ENCODE peak calls at places on chromosomes 1 and 21, in six cellular contexts. J is HepG2, T is Calu3, H is astrocyte, N is endothelial cell of umbilical vein, C is thyroid gland. S is an unnamed sample.

GRCh38 chr1:210332719-210333398 is 4.2 kb downstream of the HHAT start:
- DNase-seq in H (peak; percentile 68), C (no peak), N (no peak), J (no peak), T (no peak), S (no peak)

GRCh38 chr1:80066060-80066459 is 1059.5 kb upstream of the ADGRL4 start:
- DNase-seq in H (peak; percentile 41), N (no peak), C (no peak), T (no peak), J (no peak), S (no peak)

GRCh38 chr1:178273707-178274410 is 180.0 kb downstream of the RASAL2 start:
- DNase-seq in J (no peak), C (no peak), N (no peak), H (peak; percentile 76), T (no peak), S (no peak)

GRCh38 chr1:2081326-2081885 is 31.2 kb downstream of the PRKCZ start:
- DNase-seq in J (no peak), T (no peak), H (no peak), C (no peak), N (no peak), S (no peak)

GRCh38 chr1:63046539-63046938 is 262.6 kb downstream of the ATG4C start:
- DNase-seq in T (no peak), N (no peak), J (no peak), C (no peak), H (no peak), S (no peak)

GRCh38 chr1:33164120-33164519 is 17.7 kb downstream of the TRIM62 start:
- DNase-seq in H (no peak), J (no peak), N (no peak), C (no peak), T (no peak), S (peak; percentile 62)

GRCh38 chr1:35851175-35851869 is 31.7 kb upstream of the AGO1 start:
- DNase-seq in N (no peak), C (no peak), J (no peak), T (no peak), H (peak; percentile 85), S (no peak)

GRCh38 chr1:64062941-64063581 is 140.4 kb upstream of the UBE2U start:
- DNase-seq in C (no peak), N (no peak), H (peak; percentile 24), J (no peak), T (no peak), S (no peak)

GRCh38 chr1:51253691-51254090 is 17.6 kb downstream of the RNF11 start:
- DNase-seq in J (no peak), T (no peak), C (no peak), H (no peak), N (no peak), S (no peak)

GRCh38 chr1:11150326-11150725 is 38.8 kb upstream of the ANGPTL7 start:
- DNase-seq in C (no peak), H (no peak), N (no peak), T (no peak), J (no peak), S (no peak)

GRCh38 chr1:43197343-43198127 is 25.4 kb downstream of the CFAP57 start:
- DNase-seq in C (no peak), H (no peak), N (no peak), J (peak; percentile 24), T (no peak), S (no peak)

DNA sequence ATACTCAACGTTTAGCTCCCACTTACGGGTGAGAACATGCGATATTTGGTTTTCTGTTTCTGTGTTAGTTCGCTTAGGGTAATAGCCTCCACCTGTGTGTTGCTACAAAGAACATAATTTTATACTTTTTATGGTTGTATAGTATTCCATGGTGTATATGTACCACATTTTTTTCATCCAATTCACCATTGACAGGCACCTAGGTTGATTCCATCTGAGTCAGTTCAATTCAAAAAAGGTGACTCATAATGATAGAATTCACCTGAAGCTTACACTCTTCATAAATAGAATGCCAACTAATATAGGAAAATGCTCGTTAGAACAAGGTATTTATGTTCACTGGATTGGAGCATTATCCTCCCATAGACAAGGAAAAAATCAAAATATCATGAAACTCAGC is 38.5 kb downstream of the RGS4 start:
- DNase-seq in N (no peak), J (no peak), H (no peak), C (no peak), T (no peak), S (no peak)
- TF ChIP-seq CTCF in N (no peak), J (no peak), H (no peak), C (no peak), T (no peak), S (no peak)

GRCh38 chr21:42654913-42655796 is 1.7 kb downstream of the PDE9A start:
- DNase-seq in C (no peak), J (no peak), H (no peak), N (no peak), T (no peak), S (no peak)

GRCh38 chr21:42653492-42654061 is at the start of gene PDE9A:
- DNase-seq in J (no peak), T (peak; percentile 35), C (peak; percentile 63), H (no peak), N (no peak), S (peak; percentile 73)

GRCh38 chr21:42652527-42653491 is 612 bp upstream of the PDE9A start:
- DNase-seq in C (peak; percentile 94), H (no peak), T (peak; percentile 74), J (peak; percentile 58), N (peak; percentile 52), S (peak; percentile 79)

GRCh38 chr21:42655797-42656770 is 2.7 kb downstream of the PDE9A start:
- DNase-seq in T (peak; percentile 12), N (no peak), H (no peak), J (no peak), C (peak; percentile 59), S (peak; percentile 41)

DNA sequence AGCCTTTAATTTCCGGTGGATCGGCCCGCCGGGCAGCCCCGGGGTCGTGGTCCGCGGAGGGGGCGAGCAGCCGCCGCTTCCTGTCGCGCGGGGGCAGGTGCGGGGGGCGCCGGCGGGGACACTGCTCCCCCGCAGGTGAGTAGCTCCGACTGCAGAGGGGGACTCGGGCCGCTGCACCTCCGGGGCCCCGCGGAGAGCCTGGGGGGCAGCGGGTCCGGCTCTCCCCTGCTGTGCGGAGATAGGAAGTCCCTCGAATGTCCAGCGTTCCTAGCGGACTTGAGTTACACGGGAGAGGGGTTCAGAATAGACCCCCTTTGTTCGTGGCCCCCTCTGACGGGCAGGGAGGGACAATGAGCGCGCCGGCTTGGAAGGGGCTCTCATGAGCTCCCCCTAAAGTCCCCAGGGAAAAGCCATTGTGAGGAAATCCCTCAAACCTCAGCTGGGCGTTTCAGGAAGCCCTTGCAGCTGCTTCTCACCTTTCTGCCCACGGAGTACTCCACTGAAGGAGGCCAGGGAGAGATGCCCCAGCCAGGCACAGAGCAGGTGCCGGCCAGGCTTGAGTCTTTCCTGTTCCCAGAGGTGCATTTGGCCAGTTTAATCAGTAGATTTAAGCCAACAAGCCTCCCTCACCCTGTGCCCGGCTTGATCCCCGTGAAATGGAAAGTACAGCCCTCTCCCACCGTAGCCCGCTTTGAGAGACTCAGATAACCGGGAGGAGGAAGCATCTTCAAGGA is 925 bp downstream of the PDE9A start:
- DNase-seq in C (peak; percentile 48), H (no peak), N (no peak), T (peak; percentile 21), J (peak; percentile 30), S (peak; percentile 48)
- TF ChIP-seq CTCF in C (no peak), H (no peak), N (no peak), T (no peak), J (peak; percentile 55), S (no peak)

GRCh38 chr1:208093754-208094719 is 150.1 kb downstream of the PLXNA2 start:
- DNase-seq in H (peak; percentile 44), J (peak; percentile 50), C (peak; percentile 80), T (peak; percentile 81), N (peak; percentile 57), S (peak; percentile 80)
- TF ChIP-seq CTCF in H (peak; percentile 70), J (peak; percentile 85), C (peak; percentile 78), T (peak; percentile 83), N (peak; percentile 82), S (peak; percentile 75)

DNA sequence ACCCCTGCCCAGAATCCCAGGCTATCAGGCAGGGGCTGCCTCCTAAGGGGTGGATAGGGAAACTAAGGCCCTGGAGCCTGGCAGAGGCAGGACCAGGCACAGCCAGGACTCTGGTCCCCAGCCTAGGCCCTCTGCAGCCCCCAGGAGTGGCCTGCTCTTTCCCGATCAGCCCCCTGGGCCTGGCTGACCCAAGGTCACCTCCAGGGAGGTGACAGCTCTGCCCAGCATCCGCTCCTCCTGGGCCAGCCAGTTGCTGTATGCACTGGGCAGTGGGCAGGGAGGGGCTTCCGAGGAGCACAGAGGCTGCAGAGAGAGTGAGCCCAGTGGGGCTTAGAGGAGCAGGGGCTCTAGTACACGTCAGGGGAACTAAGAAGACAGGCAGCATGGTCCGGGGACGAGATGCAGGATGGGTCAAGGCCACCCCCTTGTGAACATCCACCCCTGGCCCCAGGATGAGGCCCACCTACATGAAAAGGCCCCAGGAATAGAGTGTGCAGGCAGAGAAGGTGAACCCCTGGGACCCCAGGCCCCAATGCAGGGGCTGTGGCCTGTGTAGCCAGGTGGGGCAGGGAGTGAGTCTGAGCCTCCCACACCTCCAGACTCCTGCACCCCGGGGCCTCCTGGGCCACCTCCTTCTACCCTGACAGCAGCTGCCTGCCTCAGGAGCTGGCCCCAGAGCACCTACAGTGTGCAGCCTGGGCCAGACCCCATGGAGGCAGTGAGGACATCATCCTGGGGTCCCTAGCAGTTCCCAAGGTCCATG is 32.8 kb downstream of the WNT9A start:
- DNase-seq in H (no peak), C (no peak), J (no peak), T (no peak), N (no peak), S (no peak)
- TF ChIP-seq CTCF in H (no peak), C (no peak), J (no peak), T (no peak), N (no peak), S (no peak)

GRCh38 chr21:22925032-22925431 is 1926.8 kb downstream of the NCAM2 start:
- DNase-seq in C (no peak), J (no peak), H (no peak), N (no peak), T (no peak), S (no peak)
- TF ChIP-seq CTCF in C (no peak), J (no peak), H (no peak), N (no peak), T (no peak), S (no peak)

DNA sequence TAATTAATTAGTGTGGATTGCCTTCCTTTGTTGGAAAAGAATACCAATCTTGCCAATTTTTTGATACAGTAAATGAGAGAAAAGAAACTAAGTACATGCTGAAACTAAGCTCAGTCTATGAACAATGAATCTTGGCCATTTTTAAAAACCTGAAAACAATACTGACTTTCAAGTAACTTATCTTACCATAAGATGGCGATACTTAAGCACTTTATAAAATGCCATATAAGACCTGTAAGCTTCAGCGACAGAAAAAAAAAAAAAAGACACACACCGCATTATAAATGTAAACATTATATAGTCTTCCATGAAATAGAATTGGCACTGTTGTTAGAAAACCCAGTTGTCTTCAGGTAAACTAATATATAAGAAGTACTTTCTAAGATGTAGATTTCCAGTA is 3.0 kb downstream of the OLFM3 start:
- DNase-seq in N (no peak), J (no peak), H (no peak), C (no peak), T (no peak), S (no peak)
- TF ChIP-seq CTCF in N (no peak), J (no peak), H (no peak), C (no peak), T (no peak), S (no peak)